ENCODE peak calls at places on chromosomes 5 and 9, in four cellular contexts. J is Peyer's patch, M is pancreas, S is fibroblast of lung. D is an unnamed sample.
A peak's percentile ranks its signal among the peaks of the same experiment; 100 is the strongest.

GRCh38 chr9:113525831-113526230 is 62.3 kb downstream of the RGS3 start:
- DNase-seq in S (no peak), J (peak; percentile 46), M (no peak), D (no peak)

GRCh38 chr5:89343666-89344065 is 460.7 kb upstream of the MEF2C start:
- DNase-seq in M (no peak), J (no peak), S (no peak), D (no peak)

GRCh38 chr5:124599048-124599973 is 147.1 kb downstream of the ZNF608 start:
- DNase-seq in S (peak; percentile 78), J (no peak), M (no peak), D (peak; percentile 73)

GRCh38 chr5:14011089-14012004 is 66.9 kb upstream of the DNAH5 start:
- DNase-seq in S (peak; percentile 87), M (peak; percentile 98), J (peak; percentile 86), D (peak; percentile 83)

GRCh38 chr5:33398501-33398900 is 42.3 kb upstream of the TARS1 start:
- DNase-seq in J (no peak), S (no peak), M (no peak), D (no peak)

GRCh38 chr5:149667084-149667826 is 62.9 kb upstream of the PPARGC1B start:
- DNase-seq in M (no peak), S (peak; percentile 29), J (no peak), D (no peak)

GRCh38 chr9:95285307-95285706 is 32.2 kb downstream of the FANCC start:
- DNase-seq in M (no peak), S (no peak), J (no peak), D (no peak)

GRCh38 chr5:174231961-174232487 is 186.5 kb downstream of the NSG2 start:
- DNase-seq in J (no peak), M (no peak), S (no peak), D (no peak)

DNA sequence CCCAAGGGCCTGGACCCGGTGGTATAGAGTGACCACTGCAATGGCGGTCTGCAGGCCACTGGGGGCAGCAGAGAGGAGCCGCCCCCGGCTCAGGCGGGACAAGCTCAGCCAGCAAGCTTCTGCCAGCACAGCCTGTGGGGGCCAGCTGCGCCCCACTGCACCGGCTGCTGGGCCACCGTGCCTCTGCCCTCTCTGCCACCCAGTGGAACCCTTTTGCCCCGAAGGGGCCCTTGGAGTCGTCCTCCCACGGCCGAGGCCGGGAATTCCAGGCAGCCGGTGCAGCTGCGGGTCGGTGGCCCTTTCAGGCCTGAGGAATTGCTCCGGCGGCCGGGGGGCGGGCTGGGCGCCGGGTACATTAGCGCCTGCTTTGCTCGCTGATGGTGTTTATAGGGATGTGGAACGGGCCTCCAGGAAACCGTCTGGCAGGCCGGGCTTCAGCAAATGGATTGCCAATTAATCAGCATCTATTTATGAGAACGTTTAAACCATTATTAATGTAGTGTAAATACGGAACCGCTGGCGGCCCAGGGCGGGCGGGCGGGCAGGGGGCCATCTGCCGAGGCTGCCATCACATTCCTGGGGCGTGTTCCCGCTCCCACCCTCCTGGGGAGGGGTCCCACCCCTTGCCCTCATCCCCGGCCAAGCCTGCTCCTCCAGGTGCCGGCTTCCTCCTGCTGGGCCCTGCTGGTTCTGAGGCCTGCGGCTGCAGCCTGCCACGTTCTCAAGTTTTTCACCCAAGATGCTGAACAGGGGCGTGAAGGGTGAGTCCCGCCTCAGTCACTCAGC is 127.4 kb downstream of the BARX1 start:
- DNase-seq in J (peak; percentile 56), S (peak; percentile 45), M (peak; percentile 88), D (no peak)
- H3K4me3 ChIP-seq in J (no peak overlapping the region), S (peak overlapping the region; percentile 46), M (peak overlapping the region; percentile 49), D (peak overlapping the region; percentile 19)

GRCh38 chr9:123002754-123003153 is 30.7 kb upstream of the GPR21 start:
- DNase-seq in J (no peak), S (peak; percentile 3), M (no peak), D (no peak)
- H3K4me3 ChIP-seq in J (no peak overlapping the region), S (no peak overlapping the region), M (no peak overlapping the region), D (no peak overlapping the region)

GRCh38 chr9:22078081-22078480 is 69.0 kb upstream of the CDKN2B start:
- DNase-seq in J (no peak), M (no peak), S (no peak), D (no peak)

GRCh38 chr9:22068369-22068768 is 59.3 kb upstream of the CDKN2B start:
- DNase-seq in M (no peak), S (no peak), J (no peak), D (no peak)

GRCh38 chr9:22073349-22073748 is 64.2 kb upstream of the CDKN2B start:
- DNase-seq in J (no peak), S (no peak), M (no peak), D (no peak)
- H3K4me3 ChIP-seq in J (no peak overlapping the region), S (no peak overlapping the region), M (no peak overlapping the region), D (no peak overlapping the region)

GRCh38 chr9:132162764-132163456 is 1.1 kb downstream of the NTNG2 start:
- DNase-seq in M (no peak), S (no peak), J (no peak), D (no peak)
- H3K4me3 ChIP-seq in M (peak overlapping the region; percentile 41), S (peak overlapping the region; percentile 71), J (peak overlapping the region; percentile 72), D (peak overlapping the region; percentile 57)

GRCh38 chr9:133786371-133786753 is 48.2 kb upstream of the SARDH start:
- DNase-seq in M (peak; percentile 25), J (no peak), S (no peak), D (no peak)

GRCh38 chr9:133785753-133786370 is 47.7 kb upstream of the SARDH start:
- DNase-seq in J (no peak), S (no peak), M (peak; percentile 46), D (no peak)

GRCh38 chr9:133787749-133788015 is 49.5 kb upstream of the SARDH start:
- DNase-seq in S (peak; percentile 10), M (no peak), J (peak; percentile 78), D (no peak)

GRCh38 chr9:133788045-133788818 is 50.1 kb upstream of the SARDH start:
- DNase-seq in J (no peak), S (no peak), M (peak; percentile 77), D (no peak)

GRCh38 chr9:133786936-133787748 is 49.0 kb upstream of the SARDH start:
- DNase-seq in S (no peak), M (peak; percentile 0), J (no peak), D (no peak)
- H3K4me3 ChIP-seq in S (no peak overlapping the region), M (no peak overlapping the region), J (peak overlapping the region; percentile 20), D (no peak overlapping the region)

DNA sequence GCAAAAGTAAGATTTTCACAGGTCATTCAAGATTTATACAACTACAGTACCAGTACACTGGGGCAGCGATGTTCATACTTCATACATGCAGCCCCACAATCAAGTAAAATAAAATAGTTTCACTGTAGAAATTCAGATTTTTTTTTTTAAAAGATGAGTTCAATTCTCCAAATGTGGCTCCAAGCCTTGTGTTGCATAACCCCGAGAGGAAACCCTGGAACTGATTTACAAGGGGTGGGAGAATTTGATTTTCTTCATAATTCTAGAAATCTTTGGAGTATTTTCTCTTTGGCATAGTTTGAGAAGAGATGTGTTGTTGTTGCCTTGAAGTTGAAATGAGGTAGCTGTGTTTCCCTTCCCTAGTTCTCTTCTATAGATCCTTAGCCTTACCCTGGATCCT is 3.0 kb downstream of the RHOBTB3 start:
- DNase-seq in M (no peak), S (peak; percentile 37), J (no peak), D (no peak)
- H3K4me3 ChIP-seq in M (peak overlapping the region; percentile 83), S (peak overlapping the region; percentile 88), J (no peak overlapping the region), D (peak overlapping the region; percentile 91)